ENCODE peak calls at places on chromosomes 6 and 20, in eight cellular contexts. I, R, N, A, C, U, J and P are unnamed samples.

GRCh38 chr6:28135393-28135792 is 6.3 kb upstream of the ZKSCAN8 start:
- DNase-seq in I (peak; percentile 7), R (no peak), N (no peak), A (no peak), C (no peak), U (no peak), J (no peak), P (no peak)

GRCh38 chr6:111411978-111412574 is 70.9 kb downstream of the REV3L start:
- DNase-seq in I (no peak), R (no peak), N (no peak), A (no peak), C (no peak), U (no peak), J (peak; percentile 10), P (no peak)

GRCh38 chr6:14250573-14250972 is 133.0 kb downstream of the CD83 start:
- DNase-seq in I (no peak), R (no peak), N (no peak), A (no peak), C (no peak), U (no peak), J (no peak), P (no peak)

GRCh38 chr6:29748391-29749352 is 25.4 kb downstream of the HLA-F start:
- DNase-seq in I (peak; percentile 96), R (peak; percentile 95), N (peak; percentile 95), A (peak; percentile 84), C (peak; percentile 78), U (peak; percentile 94), J (peak; percentile 93), P (no peak)

GRCh38 chr20:60203451-60203850 is 245.2 kb downstream of the CDH26 start:
- DNase-seq in I (no peak), R (no peak), N (no peak), A (no peak), C (no peak), U (no peak), J (no peak), P (no peak)

GRCh38 chr6:101534386-101534785 is 140.9 kb downstream of the GRIK2 start:
- DNase-seq in I (peak; percentile 67), R (no peak), N (no peak), A (no peak), C (no peak), U (no peak), J (no peak), P (no peak)

GRCh38 chr20:6008254-6008653 is 45.6 kb downstream of the LRRN4 start:
- DNase-seq in I (peak; percentile 95), R (peak; percentile 16), N (peak; percentile 28), A (no peak), C (no peak), U (peak; percentile 74), J (peak; percentile 92), P (peak; percentile 3)

GRCh38 chr20:5621305-5621704 is 128.9 kb upstream of the SHLD1 start:
- DNase-seq in I (no peak), R (no peak), N (no peak), A (no peak), C (no peak), U (no peak), J (no peak), P (no peak)

GRCh38 chr6:2902470-2902762 is 693 bp downstream of the SERPINB9 start:
- DNase-seq in I (peak; percentile 59), R (no peak), N (no peak), A (peak; percentile 28), C (no peak), U (no peak), J (peak; percentile 72), P (no peak)
- H3K4me3 ChIP-seq in I (peak overlapping the region; percentile 88), R (peak overlapping the region; percentile 62), N (peak overlapping the region; percentile 83), A (peak overlapping the region; percentile 92), C (peak overlapping the region; percentile 90), U (peak overlapping the region; percentile 61), J (peak overlapping the region; percentile 89), P (peak overlapping the region; percentile 78)

GRCh38 chr6:35161776-35162607 is 20.9 kb upstream of the TCP11 start:
- DNase-seq in I (no peak), R (no peak), N (no peak), A (no peak), C (no peak), U (no peak), J (no peak), P (no peak)
- H3K4me1 ChIP-seq in I (peaks cover 70% of the 10 kb centered on the region), R (peaks cover 21% of the 10 kb centered on the region), N (no peaks in the 10 kb centered on the region), A (no peaks in the 10 kb centered on the region), C (no peaks in the 10 kb centered on the region), U (no peaks in the 10 kb centered on the region), J (no peaks in the 10 kb centered on the region), P (peaks cover 30% of the 10 kb centered on the region)

DNA sequence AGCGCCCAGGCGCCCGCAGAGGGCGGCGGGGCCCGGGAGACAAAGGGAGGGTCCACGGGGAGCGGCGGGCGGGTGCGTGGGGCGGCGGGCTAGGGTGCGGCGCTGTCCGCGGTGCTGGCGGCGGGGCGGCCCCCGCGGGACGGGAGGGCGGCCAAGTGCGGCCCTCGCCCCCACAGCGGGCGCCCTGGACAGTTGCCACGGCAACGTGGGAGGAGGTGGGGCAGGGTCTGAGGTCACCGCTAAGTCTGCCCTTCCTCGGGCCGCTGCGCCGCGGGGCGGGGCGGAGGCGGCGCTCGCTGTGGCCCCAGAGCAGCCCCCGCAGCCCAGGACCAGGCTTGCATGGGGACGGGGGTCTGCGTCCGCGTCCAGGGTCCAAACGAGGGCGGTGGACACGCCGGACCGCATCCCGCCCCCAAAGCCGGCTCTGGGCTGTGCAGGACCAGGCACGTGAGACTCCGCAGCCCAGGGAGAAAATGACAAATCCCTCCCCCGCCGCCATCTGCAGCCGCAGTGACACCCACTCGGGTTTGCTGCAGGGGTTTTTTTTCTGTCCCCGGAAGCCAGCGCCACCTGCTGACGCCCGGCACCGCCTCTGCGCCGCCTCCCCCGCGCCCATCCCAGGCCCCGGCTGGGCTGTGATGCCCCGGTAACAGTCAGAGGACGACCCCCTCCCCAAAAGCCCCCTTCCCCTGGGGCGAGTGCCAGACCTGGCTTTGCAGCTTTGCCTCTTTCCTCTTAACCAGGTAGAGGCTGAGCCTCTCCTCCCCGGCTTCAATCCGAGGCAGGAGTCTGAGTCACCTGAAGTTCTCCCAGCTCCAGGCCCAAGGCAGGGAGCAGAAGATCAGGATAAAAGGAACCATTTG is 36.8 kb downstream of the YTHDF1 start:
- DNase-seq in I (peak; percentile 36), R (peak; percentile 71), N (no peak), A (peak; percentile 65), C (peak; percentile 59), U (no peak), J (peak; percentile 36), P (no peak)
- H3K27me3 ChIP-seq in I (peaks cover 42% of the 10 kb centered on the region), R (peaks cover 57% of the 10 kb centered on the region), N (peaks cover 9% of the 10 kb centered on the region), A (peaks cover 21% of the 10 kb centered on the region), C (peaks cover 17% of the 10 kb centered on the region), U (peaks cover 7% of the 10 kb centered on the region), J (peaks cover 57% of the 10 kb centered on the region), P (peaks cover 32% of the 10 kb centered on the region)

DNA sequence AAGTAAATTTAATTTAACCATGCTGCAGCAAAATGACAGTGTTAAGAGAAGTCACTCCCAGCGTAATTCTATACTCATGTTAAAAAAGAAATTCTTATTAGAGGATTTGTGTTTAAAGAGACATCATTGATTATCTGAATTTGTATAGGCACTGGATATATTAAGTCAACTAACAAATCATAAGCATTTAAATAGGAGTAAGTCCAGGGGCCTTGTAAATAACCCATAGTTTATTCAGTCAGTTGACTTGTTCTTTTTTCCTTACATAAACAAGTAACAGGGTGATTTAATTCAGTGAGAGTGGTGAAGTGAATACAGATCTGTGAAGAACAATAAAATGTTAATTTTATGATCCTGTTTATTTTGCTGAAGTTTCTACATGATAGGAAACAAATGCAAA is 22.4 kb downstream of the LYRM4 start:
- DNase-seq in I (no peak), R (no peak), N (no peak), A (no peak), C (no peak), U (no peak), J (no peak), P (no peak)
- H3K4me3 ChIP-seq in I (no peak overlapping the region), R (no peak overlapping the region), N (no peak overlapping the region), A (no peak overlapping the region), C (no peak overlapping the region), U (no peak overlapping the region), J (no peak overlapping the region), P (no peak overlapping the region)

GRCh38 chr6:72654101-72654618 is 32.3 kb downstream of the KCNQ5 start:
- DNase-seq in I (no peak), R (no peak), N (no peak), A (no peak), C (no peak), U (no peak), J (no peak), P (no peak)
- H3K4me1 ChIP-seq in I (peaks cover 15% of the 10 kb centered on the region), R (peaks cover 12% of the 10 kb centered on the region), N (no peaks in the 10 kb centered on the region), A (no peaks in the 10 kb centered on the region), C (no peaks in the 10 kb centered on the region), U (no peaks in the 10 kb centered on the region), J (no peaks in the 10 kb centered on the region), P (no peaks in the 10 kb centered on the region)

DNA sequence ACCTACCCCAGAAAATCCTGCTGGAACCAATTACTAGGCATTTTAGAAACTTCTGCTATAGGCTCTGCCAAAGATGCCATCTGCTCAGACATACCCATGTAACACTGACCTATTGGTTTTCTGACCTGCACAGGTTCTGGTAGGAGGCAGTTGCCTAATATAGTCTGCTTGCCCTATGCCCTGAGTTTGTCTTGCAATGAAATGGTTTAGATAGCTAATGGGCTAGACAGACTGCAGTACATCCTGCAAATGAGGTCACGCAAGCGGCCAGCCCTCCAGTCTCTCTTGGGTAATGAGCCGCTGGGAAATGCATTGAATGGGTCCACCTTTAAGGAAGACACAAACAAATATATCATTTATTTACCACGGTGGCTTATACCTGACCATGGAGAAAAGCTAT is 90.5 kb upstream of the B3GAT2 start:
- DNase-seq in I (no peak), R (no peak), N (no peak), A (no peak), C (no peak), U (no peak), J (no peak), P (no peak)
- H3K27me3 ChIP-seq in I (no peaks in the 10 kb centered on the region), R (no peaks in the 10 kb centered on the region), N (no peaks in the 10 kb centered on the region), A (no peaks in the 10 kb centered on the region), C (no peaks in the 10 kb centered on the region), U (no peaks in the 10 kb centered on the region), J (no peaks in the 10 kb centered on the region), P (no peaks in the 10 kb centered on the region)

GRCh38 chr6:26421259-26422144 is 18.8 kb upstream of the BTN3A3 start:
- DNase-seq in I (peak; percentile 98), R (peak; percentile 89), N (peak; percentile 47), A (peak; percentile 67), C (peak; percentile 28), U (peak; percentile 76), J (peak; percentile 80), P (no peak)

GRCh38 chr6:26428206-26428605 is 12.1 kb upstream of the BTN3A3 start:
- DNase-seq in I (no peak), R (no peak), N (no peak), A (no peak), C (no peak), U (no peak), J (peak; percentile 93), P (no peak)

GRCh38 chr6:26420607-26421235 is 18.6 kb downstream of the BTN3A1 start:
- DNase-seq in I (peak; percentile 55), R (peak; percentile 46), N (no peak), A (peak; percentile 33), C (no peak), U (peak; percentile 31), J (peak; percentile 71), P (no peak)

GRCh38 chr6:26427093-26427809 is 13.1 kb upstream of the BTN3A3 start:
- DNase-seq in I (no peak), R (no peak), N (no peak), A (no peak), C (no peak), U (no peak), J (no peak), P (no peak)

DNA sequence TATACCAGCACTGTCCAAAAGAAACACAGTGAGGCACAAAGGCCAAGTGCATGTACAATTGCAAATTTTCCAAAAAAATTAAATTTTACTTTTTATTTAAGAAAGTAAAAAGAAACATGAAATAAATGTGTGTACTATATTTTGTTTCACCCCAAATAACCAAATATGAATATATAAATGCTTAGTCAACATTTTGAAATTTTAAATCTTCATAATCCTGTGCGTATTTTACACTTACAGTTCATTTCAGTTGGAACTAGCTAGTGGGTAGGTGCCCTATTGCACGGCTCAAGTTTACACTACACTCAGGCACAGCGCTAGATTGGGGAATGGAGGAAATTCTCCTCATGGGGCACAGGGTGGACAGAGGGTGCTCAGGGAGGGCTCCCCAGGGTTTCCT is 18.0 kb upstream of the BTN3A3 start:
- DNase-seq in I (no peak), R (no peak), N (no peak), A (no peak), C (no peak), U (no peak), J (no peak), P (no peak)
- H3K4me3 ChIP-seq in I (peak overlapping the region; percentile 98), R (peak overlapping the region; percentile 64), N (no peak overlapping the region), A (no peak overlapping the region), C (no peak overlapping the region), U (peak overlapping the region; percentile 69), J (no peak overlapping the region), P (no peak overlapping the region)